ENCODE peak calls at places on chromosomes 4 and X, in four cellular contexts. One of them, this sample, is unnamed.

GRCh38 chr4:48139688-48140087 is 5.6 kb upstream of the TXK start:
- DNase-seq in lower leg skin: no peak
- DNase-seq in lower lobe of right lung: no peak
- DNase-seq in cardiac fibroblast: no peak
- DNase-seq in this sample: peak; percentile 64

GRCh38 chr4:25861951-25862410 is 807 bp downstream of the SEL1L3 start:
- DNase-seq in lower lobe of right lung: peak; percentile 49
- DNase-seq in lower leg skin: no peak
- DNase-seq in cardiac fibroblast: peak; percentile 60
- DNase-seq in this sample: no peak

GRCh38 chr4:185011408-185011807 is 6.9 kb upstream of the HELT start:
- DNase-seq in lower leg skin: no peak
- DNase-seq in cardiac fibroblast: no peak
- DNase-seq in lower lobe of right lung: no peak
- DNase-seq in this sample: peak; percentile 12

GRCh38 chrX:71536285-71536684 is 3.4 kb downstream of the OGT start:
- DNase-seq in lower leg skin: no peak
- DNase-seq in lower lobe of right lung: no peak
- DNase-seq in cardiac fibroblast: no peak
- DNase-seq in this sample: no peak

GRCh38 chrX:154967603-154968002 is 54.9 kb downstream of the F8 start:
- DNase-seq in cardiac fibroblast: peak; percentile 45
- DNase-seq in lower leg skin: no peak
- DNase-seq in lower lobe of right lung: no peak
- DNase-seq in this sample: no peak

GRCh38 chr4:133124746-133125145 is 24.3 kb upstream of the PCDH10 start:
- DNase-seq in lower leg skin: no peak
- DNase-seq in cardiac fibroblast: no peak
- DNase-seq in lower lobe of right lung: no peak
- DNase-seq in this sample: no peak

GRCh38 chr4:29002151-29002550 is 1718.0 kb upstream of the PCDH7 start:
- DNase-seq in lower lobe of right lung: no peak
- DNase-seq in cardiac fibroblast: no peak
- DNase-seq in lower leg skin: no peak
- DNase-seq in this sample: no peak

GRCh38 chrX:13646154-13646549 is 6.8 kb upstream of the TCEANC start:
- DNase-seq in cardiac fibroblast: peak; percentile 72
- DNase-seq in lower lobe of right lung: peak; percentile 50
- DNase-seq in lower leg skin: peak; percentile 87
- DNase-seq in this sample: no peak

GRCh38 chr4:10168151-10168550 is 51.6 kb upstream of the WDR1 start:
- DNase-seq in cardiac fibroblast: no peak
- DNase-seq in lower lobe of right lung: no peak
- DNase-seq in lower leg skin: no peak
- DNase-seq in this sample: no peak

GRCh38 chrX:50204364-50204899 is at the start of gene CCNB3:
- DNase-seq in lower lobe of right lung: peak; percentile 80
- DNase-seq in cardiac fibroblast: peak; percentile 79
- DNase-seq in lower leg skin: peak; percentile 90
- DNase-seq in this sample: peak; percentile 69
- H3K4me3 ChIP-seq in lower lobe of right lung: peak within 1 kb of the TSS; percentile 44
- H3K4me3 ChIP-seq in cardiac fibroblast: peak within 1 kb of the TSS; percentile 37
- H3K4me3 ChIP-seq in lower leg skin: no peak within 1 kb of the TSS
- H3K4me3 ChIP-seq in this sample: peak within 1 kb of the TSS; percentile 29

DNA sequence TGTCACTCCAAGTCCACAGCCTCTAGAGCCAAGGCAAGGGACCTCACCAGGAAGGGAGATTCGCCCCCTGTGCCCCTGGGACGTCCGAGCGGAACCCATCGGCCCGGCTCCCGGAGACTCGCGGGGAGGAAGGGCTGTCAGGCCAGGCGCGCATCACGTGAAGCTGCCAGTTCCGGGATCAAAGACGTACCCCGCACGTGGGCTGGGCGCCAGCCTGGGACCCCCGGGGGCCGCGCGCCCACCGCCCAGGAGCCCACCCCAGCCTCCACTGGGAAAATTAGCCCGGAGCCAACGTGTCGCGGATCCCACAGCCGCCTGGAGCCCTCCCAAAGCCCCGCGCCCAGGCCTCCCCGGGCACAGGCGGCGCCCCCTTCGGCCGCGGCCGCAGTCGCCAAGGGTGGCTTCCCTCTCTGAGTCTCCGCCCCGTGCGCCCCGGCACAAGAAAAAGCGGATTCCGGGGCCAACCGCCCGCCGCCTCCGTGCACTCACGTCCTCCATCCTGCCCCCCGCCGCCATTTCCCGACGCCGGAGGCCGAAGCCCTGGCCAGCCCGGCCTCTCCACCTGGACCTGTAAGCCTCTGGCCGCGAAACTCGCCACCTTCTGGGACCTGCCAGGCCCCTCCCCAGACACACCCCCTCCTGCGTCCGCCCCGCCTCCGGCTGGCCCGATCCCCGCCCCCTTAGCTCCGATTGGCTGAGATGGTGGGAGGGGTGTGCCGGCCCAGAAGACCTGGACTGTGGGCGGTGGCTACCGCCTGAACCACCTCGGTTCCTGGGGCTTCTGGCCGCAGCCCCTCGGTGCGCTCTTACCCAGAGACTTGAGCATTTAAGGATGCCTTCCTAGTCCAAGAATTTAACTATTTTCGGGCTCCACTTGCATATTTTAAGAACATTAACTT is at the start of gene TMEM192:
- DNase-seq in lower lobe of right lung: peak; percentile 94
- DNase-seq in lower leg skin: peak; percentile 99
- DNase-seq in cardiac fibroblast: peak; percentile 92
- DNase-seq in this sample: peak; percentile 70
- H3K4me3 ChIP-seq in lower lobe of right lung: peak within 1 kb of the TSS; percentile 96
- H3K4me3 ChIP-seq in lower leg skin: peak within 1 kb of the TSS; percentile 98
- H3K4me3 ChIP-seq in cardiac fibroblast: peak within 1 kb of the TSS; percentile 95
- H3K4me3 ChIP-seq in this sample: peak within 1 kb of the TSS; percentile 74

DNA sequence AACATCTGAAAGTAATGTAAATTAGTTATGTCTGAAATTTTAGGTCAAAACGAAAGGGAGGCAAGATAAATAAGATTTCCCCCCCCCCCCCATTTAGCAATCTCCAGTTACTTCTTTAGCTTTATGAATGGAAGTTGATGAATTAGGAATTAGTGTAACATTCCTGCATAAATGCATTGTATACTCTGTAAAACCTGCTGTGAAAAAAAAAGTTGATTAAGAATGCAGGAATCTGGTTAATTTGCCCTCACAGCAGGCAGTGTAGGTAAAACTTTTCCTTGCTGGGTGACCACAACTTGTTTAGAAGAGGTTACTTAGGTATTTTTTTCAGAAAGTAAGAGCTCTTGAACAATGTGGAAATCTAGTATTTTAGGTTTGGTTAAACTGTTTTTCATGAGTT is 15.3 kb downstream of the LARP7 start:
- DNase-seq in lower lobe of right lung: no peak
- DNase-seq in lower leg skin: no peak
- DNase-seq in cardiac fibroblast: no peak
- DNase-seq in this sample: no peak
- H3K4me3 ChIP-seq in lower lobe of right lung: no peak overlapping the region
- H3K4me3 ChIP-seq in lower leg skin: no peak overlapping the region
- H3K4me3 ChIP-seq in cardiac fibroblast: no peak overlapping the region
- H3K4me3 ChIP-seq in this sample: no peak overlapping the region

GRCh38 chr4:173171098-173171497 is 2.5 kb downstream of the GALNT7 start:
- DNase-seq in lower leg skin: no peak
- DNase-seq in lower lobe of right lung: no peak
- DNase-seq in cardiac fibroblast: peak; percentile 64
- DNase-seq in this sample: peak; percentile 47
- H3K4me3 ChIP-seq in lower leg skin: no peak overlapping the region
- H3K4me3 ChIP-seq in lower lobe of right lung: no peak overlapping the region
- H3K4me3 ChIP-seq in cardiac fibroblast: no peak overlapping the region
- H3K4me3 ChIP-seq in this sample: no peak overlapping the region

GRCh38 chr4:4491396-4491893 is 50.4 kb downstream of the STX18 start:
- DNase-seq in cardiac fibroblast: no peak
- DNase-seq in lower lobe of right lung: no peak
- DNase-seq in lower leg skin: no peak
- DNase-seq in this sample: no peak

GRCh38 chr4:4492161-4492847 is 49.5 kb downstream of the STX18 start:
- DNase-seq in lower lobe of right lung: no peak
- DNase-seq in cardiac fibroblast: peak; percentile 71
- DNase-seq in lower leg skin: no peak
- DNase-seq in this sample: no peak

GRCh38 chr4:4488405-4489404 is 53.1 kb downstream of the STX18 start:
- DNase-seq in lower leg skin: peak; percentile 92
- DNase-seq in cardiac fibroblast: peak; percentile 89
- DNase-seq in lower lobe of right lung: no peak
- DNase-seq in this sample: peak; percentile 68

GRCh38 chr4:4490041-4490440 is 51.8 kb downstream of the STX18 start:
- DNase-seq in lower lobe of right lung: no peak
- DNase-seq in cardiac fibroblast: peak; percentile 38
- DNase-seq in lower leg skin: no peak
- DNase-seq in this sample: no peak

DNA sequence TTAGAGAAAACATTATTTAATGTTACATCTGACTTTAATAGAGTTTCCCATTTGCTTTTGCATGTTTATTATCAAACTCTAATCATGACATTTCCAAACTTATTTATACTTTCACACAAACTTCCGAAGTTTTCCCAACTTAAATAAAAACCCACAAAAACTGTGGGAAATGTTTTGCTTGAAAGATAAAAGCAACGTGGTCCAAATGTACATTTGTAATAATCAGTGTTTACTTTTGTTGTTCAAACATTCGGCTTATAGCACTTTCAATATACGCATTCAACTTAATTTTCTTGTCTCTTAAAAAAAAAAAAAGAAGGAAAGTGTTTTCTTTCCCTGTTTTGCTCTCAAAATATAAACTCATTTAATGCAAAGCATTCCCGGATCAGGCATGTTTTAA is 51.0 kb downstream of the STX18 start:
- DNase-seq in lower lobe of right lung: no peak
- DNase-seq in lower leg skin: no peak
- DNase-seq in cardiac fibroblast: no peak
- DNase-seq in this sample: no peak
- H3K4me3 ChIP-seq in lower lobe of right lung: no peak overlapping the region
- H3K4me3 ChIP-seq in lower leg skin: no peak overlapping the region
- H3K4me3 ChIP-seq in cardiac fibroblast: no peak overlapping the region
- H3K4me3 ChIP-seq in this sample: no peak overlapping the region

DNA sequence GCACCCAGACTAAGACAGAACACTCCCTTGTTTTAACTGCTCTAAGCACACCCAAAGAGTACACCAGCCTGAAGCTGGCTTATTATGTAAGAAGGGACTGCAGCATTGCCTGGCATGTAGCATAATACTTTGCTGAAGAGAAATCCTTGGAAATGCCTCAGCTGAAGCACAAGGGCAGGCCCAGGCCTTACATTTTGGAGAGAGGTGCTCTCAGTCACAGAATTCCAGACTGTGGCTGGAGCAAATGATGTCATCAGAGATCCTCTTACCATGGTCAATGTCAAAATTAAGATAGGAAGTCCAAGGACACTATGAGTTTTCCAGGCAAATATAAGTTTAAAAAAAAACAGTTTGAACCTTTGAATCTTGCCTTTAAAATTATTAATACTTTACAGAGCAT is 14.8 kb downstream of the ARHGEF6 start:
- DNase-seq in lower lobe of right lung: no peak
- DNase-seq in cardiac fibroblast: peak; percentile 7
- DNase-seq in lower leg skin: no peak
- DNase-seq in this sample: no peak
- H3K4me3 ChIP-seq in lower lobe of right lung: peak overlapping the region; percentile 66
- H3K4me3 ChIP-seq in cardiac fibroblast: no peak overlapping the region
- H3K4me3 ChIP-seq in lower leg skin: no peak overlapping the region
- H3K4me3 ChIP-seq in this sample: no peak overlapping the region

GRCh38 chrX:153641575-153642312 is 5.3 kb upstream of the DUSP9 start:
- DNase-seq in cardiac fibroblast: no peak
- DNase-seq in lower lobe of right lung: no peak
- DNase-seq in lower leg skin: peak; percentile 74
- DNase-seq in this sample: no peak
- H3K4me3 ChIP-seq in cardiac fibroblast: no peak overlapping the region
- H3K4me3 ChIP-seq in lower lobe of right lung: peak overlapping the region; percentile 17
- H3K4me3 ChIP-seq in lower leg skin: no peak overlapping the region
- H3K4me3 ChIP-seq in this sample: no peak overlapping the region

GRCh38 chr4:186144180-186144579 is 39.7 kb downstream of the FAM149A start:
- DNase-seq in cardiac fibroblast: peak; percentile 53
- DNase-seq in lower leg skin: no peak
- DNase-seq in lower lobe of right lung: no peak
- DNase-seq in this sample: no peak
- H3K4me3 ChIP-seq in cardiac fibroblast: peak overlapping the region; percentile 59
- H3K4me3 ChIP-seq in lower leg skin: peak overlapping the region; percentile 32
- H3K4me3 ChIP-seq in lower lobe of right lung: peak overlapping the region; percentile 62
- H3K4me3 ChIP-seq in this sample: no peak overlapping the region

GRCh38 chr4:121822796-121823504 is 733 bp downstream of the CCNA2 start:
- DNase-seq in lower lobe of right lung: peak; percentile 46
- DNase-seq in lower leg skin: no peak
- DNase-seq in cardiac fibroblast: peak; percentile 31
- DNase-seq in this sample: peak; percentile 57

GRCh38 chr4:121824171-121824527 is 466 bp upstream of the CCNA2 start:
- DNase-seq in cardiac fibroblast: no peak
- DNase-seq in lower leg skin: no peak
- DNase-seq in lower lobe of right lung: no peak
- DNase-seq in this sample: no peak

GRCh38 chr4:121823505-121824170 is at the start of gene CCNA2:
- DNase-seq in lower lobe of right lung: peak; percentile 97
- DNase-seq in cardiac fibroblast: peak; percentile 98
- DNase-seq in lower leg skin: peak; percentile 99
- DNase-seq in this sample: peak; percentile 99

GRCh38 chr4:121819216-121819980 is 4.3 kb downstream of the CCNA2 start:
- DNase-seq in cardiac fibroblast: peak; percentile 15
- DNase-seq in lower leg skin: no peak
- DNase-seq in lower lobe of right lung: no peak
- DNase-seq in this sample: no peak

DNA sequence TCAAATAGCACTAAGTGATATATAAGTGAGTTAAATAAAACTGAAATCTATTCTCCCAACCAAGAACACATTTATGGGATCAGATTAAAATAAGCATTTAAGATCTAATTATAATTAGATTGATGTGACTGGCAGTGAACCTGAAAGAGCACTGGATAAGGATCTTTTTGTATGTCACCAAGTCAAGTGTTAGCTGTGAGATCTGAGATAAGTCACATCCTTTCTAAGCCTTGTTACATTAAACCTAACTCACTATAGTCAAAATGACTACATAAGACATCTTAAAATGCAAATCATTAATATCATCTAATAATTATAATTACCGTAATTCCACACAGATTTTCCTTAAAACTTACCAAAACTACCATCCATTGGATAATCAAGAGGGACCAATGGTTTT is 1.6 kb downstream of the CCNA2 start:
- DNase-seq in cardiac fibroblast: no peak
- DNase-seq in lower lobe of right lung: no peak
- DNase-seq in lower leg skin: no peak
- DNase-seq in this sample: no peak
- H3K4me3 ChIP-seq in cardiac fibroblast: peak overlapping the region; percentile 81
- H3K4me3 ChIP-seq in lower lobe of right lung: no peak overlapping the region
- H3K4me3 ChIP-seq in lower leg skin: no peak overlapping the region
- H3K4me3 ChIP-seq in this sample: peak overlapping the region; percentile 81

This sample was measured in Jurkat, Clone E6-1.